ENCODE peak calls at places on chromosomes 5 and 9, in six cellular contexts. One of them, this sample, is unnamed.

GRCh38 chr9:20580673-20581072 is 41.6 kb downstream of the MLLT3 start:
- ATAC-seq in HCT116: no peak
- ATAC-seq in body of pancreas: no peak
- ATAC-seq in HepG2: no peak
- ATAC-seq in stimulated activated naive CD8-positive, alpha-beta T cell treated with anti-CD3 and anti-CD28 coated beads, Interleukin-15, amount 100 ng/mL, for 72 hours: no peak
- ATAC-seq in natural killer cell: no peak
- ATAC-seq in this sample: no peak

GRCh38 chr5:138352722-138353549 is 451 bp downstream of the KDM3B start:
- ATAC-seq in HCT116: peak
- ATAC-seq in body of pancreas: peak
- ATAC-seq in HepG2: peak
- ATAC-seq in stimulated activated naive CD8-positive, alpha-beta T cell treated with anti-CD3 and anti-CD28 coated beads, Interleukin-15, amount 100 ng/mL, for 72 hours: peak
- ATAC-seq in natural killer cell: peak
- ATAC-seq in this sample: peak

GRCh38 chr9:36504154-36504550 is 68.5 kb upstream of the MELK start:
- ATAC-seq in HCT116: no peak
- ATAC-seq in body of pancreas: no peak
- ATAC-seq in HepG2: no peak
- ATAC-seq in stimulated activated naive CD8-positive, alpha-beta T cell treated with anti-CD3 and anti-CD28 coated beads, Interleukin-15, amount 100 ng/mL, for 72 hours: no peak
- ATAC-seq in natural killer cell: no peak
- ATAC-seq in this sample: no peak

GRCh38 chr5:176822426-176823075 is 12.2 kb downstream of the UNC5A start:
- ATAC-seq in HCT116: peak
- ATAC-seq in body of pancreas: no peak
- ATAC-seq in HepG2: no peak
- ATAC-seq in stimulated activated naive CD8-positive, alpha-beta T cell treated with anti-CD3 and anti-CD28 coated beads, Interleukin-15, amount 100 ng/mL, for 72 hours: no peak
- ATAC-seq in natural killer cell: no peak
- ATAC-seq in this sample: no peak

GRCh38 chr5:32223972-32224608 is 50.0 kb upstream of the GOLPH3 start:
- ATAC-seq in HCT116: peak
- ATAC-seq in body of pancreas: peak
- ATAC-seq in HepG2: peak
- ATAC-seq in stimulated activated naive CD8-positive, alpha-beta T cell treated with anti-CD3 and anti-CD28 coated beads, Interleukin-15, amount 100 ng/mL, for 72 hours: no peak
- ATAC-seq in natural killer cell: no peak
- ATAC-seq in this sample: no peak

GRCh38 chr5:132437604-132438275 is 52.8 kb downstream of the IRF1 start:
- ATAC-seq in HCT116: peak
- ATAC-seq in body of pancreas: peak
- ATAC-seq in HepG2: no peak
- ATAC-seq in stimulated activated naive CD8-positive, alpha-beta T cell treated with anti-CD3 and anti-CD28 coated beads, Interleukin-15, amount 100 ng/mL, for 72 hours: peak
- ATAC-seq in natural killer cell: peak
- ATAC-seq in this sample: peak

GRCh38 chr9:88990721-88991065 is 575 bp upstream of the S1PR3 start:
- ATAC-seq in HCT116: no peak
- ATAC-seq in body of pancreas: no peak
- ATAC-seq in HepG2: no peak
- ATAC-seq in stimulated activated naive CD8-positive, alpha-beta T cell treated with anti-CD3 and anti-CD28 coated beads, Interleukin-15, amount 100 ng/mL, for 72 hours: no peak
- ATAC-seq in natural killer cell: no peak
- ATAC-seq in this sample: no peak

GRCh38 chr5:11182441-11183080 is 421.5 kb upstream of the DAP start:
- ATAC-seq in HCT116: peak
- ATAC-seq in body of pancreas: peak
- ATAC-seq in HepG2: peak
- ATAC-seq in stimulated activated naive CD8-positive, alpha-beta T cell treated with anti-CD3 and anti-CD28 coated beads, Interleukin-15, amount 100 ng/mL, for 72 hours: no peak
- ATAC-seq in natural killer cell: no peak
- ATAC-seq in this sample: no peak

GRCh38 chr5:37710965-37711364 is 128.9 kb downstream of the GDNF start:
- ATAC-seq in HCT116: peak
- ATAC-seq in body of pancreas: no peak
- ATAC-seq in HepG2: no peak
- ATAC-seq in stimulated activated naive CD8-positive, alpha-beta T cell treated with anti-CD3 and anti-CD28 coated beads, Interleukin-15, amount 100 ng/mL, for 72 hours: peak
- ATAC-seq in natural killer cell: no peak
- ATAC-seq in this sample: no peak

GRCh38 chr9:13707635-13708410 is 428.3 kb upstream of the MPDZ start:
- ATAC-seq in HCT116: no peak
- ATAC-seq in body of pancreas: no peak
- ATAC-seq in HepG2: no peak
- ATAC-seq in stimulated activated naive CD8-positive, alpha-beta T cell treated with anti-CD3 and anti-CD28 coated beads, Interleukin-15, amount 100 ng/mL, for 72 hours: no peak
- ATAC-seq in natural killer cell: no peak
- ATAC-seq in this sample: no peak

GRCh38 chr9:129968690-129969485 is 74.1 kb downstream of the FNBP1 start:
- ATAC-seq in HCT116: no peak
- ATAC-seq in body of pancreas: peak
- ATAC-seq in HepG2: no peak
- ATAC-seq in stimulated activated naive CD8-positive, alpha-beta T cell treated with anti-CD3 and anti-CD28 coated beads, Interleukin-15, amount 100 ng/mL, for 72 hours: peak
- ATAC-seq in natural killer cell: no peak
- ATAC-seq in this sample: no peak

GRCh38 chr9:33676746-33677505 is 118.4 kb upstream of the PRSS3 start:
- ATAC-seq in HCT116: no peak
- ATAC-seq in body of pancreas: peak
- ATAC-seq in HepG2: peak
- ATAC-seq in stimulated activated naive CD8-positive, alpha-beta T cell treated with anti-CD3 and anti-CD28 coated beads, Interleukin-15, amount 100 ng/mL, for 72 hours: peak
- ATAC-seq in natural killer cell: peak
- ATAC-seq in this sample: peak

GRCh38 chr9:123316053-123316718 is 39.8 kb upstream of the CRB2 start:
- ATAC-seq in HCT116: no peak
- ATAC-seq in body of pancreas: no peak
- ATAC-seq in HepG2: peak
- ATAC-seq in stimulated activated naive CD8-positive, alpha-beta T cell treated with anti-CD3 and anti-CD28 coated beads, Interleukin-15, amount 100 ng/mL, for 72 hours: no peak
- ATAC-seq in natural killer cell: no peak
- ATAC-seq in this sample: peak

GRCh38 chr5:120007619-120008018 is 378.3 kb downstream of the FAM170A start:
- ATAC-seq in HCT116: no peak
- ATAC-seq in body of pancreas: no peak
- ATAC-seq in HepG2: no peak
- ATAC-seq in stimulated activated naive CD8-positive, alpha-beta T cell treated with anti-CD3 and anti-CD28 coated beads, Interleukin-15, amount 100 ng/mL, for 72 hours: no peak
- ATAC-seq in natural killer cell: no peak
- ATAC-seq in this sample: no peak

GRCh38 chr5:132253008-132253441 is 4.5 kb upstream of the PDLIM4 start:
- ATAC-seq in HCT116: no peak
- ATAC-seq in body of pancreas: no peak
- ATAC-seq in HepG2: no peak
- ATAC-seq in stimulated activated naive CD8-positive, alpha-beta T cell treated with anti-CD3 and anti-CD28 coated beads, Interleukin-15, amount 100 ng/mL, for 72 hours: no peak
- ATAC-seq in natural killer cell: no peak
- ATAC-seq in this sample: no peak

GRCh38 chr5:170571885-170572284 is 68.1 kb downstream of the KCNIP1 start:
- ATAC-seq in HCT116: no peak
- ATAC-seq in body of pancreas: no peak
- ATAC-seq in HepG2: no peak
- ATAC-seq in stimulated activated naive CD8-positive, alpha-beta T cell treated with anti-CD3 and anti-CD28 coated beads, Interleukin-15, amount 100 ng/mL, for 72 hours: no peak
- ATAC-seq in natural killer cell: no peak
- ATAC-seq in this sample: no peak

This sample was measured in stimulated activated memory B cell treated with anti-CD40 and anti-IgM and Interleukin-4, amounts not matched to agents 10 μg/mL and 1 μg/mL and 100 μg/mL, for 72 hours.